ENCODE peak calls at places on chromosome 9, in four cellular contexts. R is cardiac fibroblast, L is left cardiac atrium, P is fibroblast of the aortic adventitia. B is an unnamed sample.

GRCh38 chr9:137411670-137412380 is 11.1 kb downstream of the EXD3 start:
- DNase-seq in P (peak; percentile 90), L (peak; percentile 85), R (peak; percentile 95), B (no peak)

GRCh38 chr9:18238752-18239151 is 235.2 kb upstream of the ADAMTSL1 start:
- DNase-seq in L (no peak), R (peak; percentile 82), P (peak; percentile 73), B (no peak)

GRCh38 chr9:26264709-26265601 is 586.7 kb upstream of the TUSC1 start:
- DNase-seq in R (peak; percentile 90), P (peak; percentile 64), L (no peak), B (no peak)

GRCh38 chr9:137743695-137744094 is 124.9 kb downstream of the EHMT1 start:
- DNase-seq in P (no peak), R (no peak), L (no peak), B (no peak)

GRCh38 chr9:126791406-126792230 is 13.2 kb upstream of the ZBTB43 start:
- DNase-seq in L (no peak), R (peak; percentile 97), P (peak; percentile 93), B (peak; percentile 17)

GRCh38 chr9:5897851-5898250 is 7.2 kb downstream of the MLANA start:
- DNase-seq in P (no peak), L (no peak), R (peak; percentile 17), B (no peak)

GRCh38 chr9:4243113-4243512 is 56.8 kb downstream of the GLIS3 start:
- DNase-seq in L (no peak), R (no peak), P (no peak), B (no peak)

GRCh38 chr9:131039129-131039954 is 30.4 kb downstream of the LAMC3 start:
- DNase-seq in P (no peak), L (no peak), R (no peak), B (no peak)

GRCh38 chr9:99426443-99426842 is 204.4 kb downstream of the SEC61B start:
- DNase-seq in P (no peak), L (no peak), R (no peak), B (no peak)

GRCh38 chr9:68522954-68523353 is 17.7 kb downstream of the TMEM252 start:
- DNase-seq in L (no peak), R (no peak), P (no peak), B (no peak)

GRCh38 chr9:121871431-121872025 is 220.1 kb downstream of the DAB2IP start:
- DNase-seq in L (no peak), P (peak; percentile 40), R (no peak), B (no peak)

B was measured in NCI-H1417.